ENCODE peak calls at places on chromosomes 6 and 20, in six cellular contexts. T, K, O, W, S and J are unnamed samples. For H3K4me1, the result is how much of the 10 kb centered on the place peaks cover.

GRCh38 chr6:51273228-51273961 is 454.7 kb downstream of the TFAP2B start:
- DNase-seq in K (no peak), W (no peak), S (no peak), O (no peak), T (peak), J (peak)

GRCh38 chr6:121055572-121056163 is 278.6 kb downstream of the TBC1D32 start:
- DNase-seq in K (no peak), O (no peak), S (no peak), T (peak), W (peak), J (no peak)

GRCh38 chr20:54340667-54341081 is 132.8 kb downstream of the PFDN4 start:
- DNase-seq in T (no peak), W (no peak), O (no peak), K (no peak), S (no peak), J (no peak)

GRCh38 chr20:23607497-23608245 is 2.0 kb upstream of the CST9 start:
- DNase-seq in S (no peak), K (no peak), W (no peak), O (no peak), T (no peak), J (no peak)

GRCh38 chr6:129485746-129486145 is 224.2 kb downstream of the ARHGAP18 start:
- DNase-seq in T (no peak), O (no peak), W (no peak), K (no peak), S (no peak), J (no peak)

GRCh38 chr6:38701551-38701950 is 1.4 kb downstream of the GLO1 start:
- DNase-seq in O (no peak), K (no peak), W (no peak), S (no peak), T (no peak), J (no peak)

GRCh38 chr6:50093938-50094272 is 44.2 kb upstream of the DEFB112 start:
- DNase-seq in K (no peak), W (no peak), O (no peak), T (no peak), S (no peak), J (no peak)

GRCh38 chr6:81822584-81822983 is 70.1 kb upstream of the TENT5A start:
- DNase-seq in K (no peak), S (no peak), W (no peak), O (no peak), T (no peak), J (no peak)

GRCh38 chr6:148831064-148831463 is 84.2 kb downstream of the UST start:
- DNase-seq in W (no peak), K (no peak), O (no peak), T (no peak), S (peak), J (no peak)

GRCh38 chr20:4160761-4161305 is 145.5 kb upstream of the RNF24 start:
- DNase-seq in S (no peak), W (peak), T (no peak), K (peak), O (no peak), J (no peak)

GRCh38 chr6:17417817-17418216 is 24.4 kb downstream of the CAP2 start:
- DNase-seq in O (no peak), T (peak), K (no peak), W (no peak), S (no peak), J (no peak)

GRCh38 chr6:91023529-91023928 is 436.7 kb upstream of the MAP3K7 start:
- DNase-seq in T (no peak), O (no peak), S (no peak), W (no peak), K (no peak), J (no peak)

GRCh38 chr6:105192707-105193465 is 13.1 kb upstream of the POPDC3 start:
- DNase-seq in K (no peak), T (no peak), W (no peak), O (no peak), S (no peak), J (no peak)

GRCh38 chr6:2695464-2696095 is 55.1 kb downstream of the MYLK4 start:
- DNase-seq in W (no peak), S (no peak), K (no peak), O (no peak), T (no peak), J (no peak)

GRCh38 chr6:20117474-20117873 is 94.8 kb downstream of the MBOAT1 start:
- DNase-seq in O (no peak), W (no peak), S (no peak), T (no peak), K (no peak), J (no peak)

GRCh38 chr6:7881765-7882500 is 28.7 kb downstream of the TXNDC5 start:
- DNase-seq in W (no peak), S (no peak), T (no peak), O (no peak), K (no peak), J (no peak)

GRCh38 chr20:17226410-17227198 is at the start of gene PCSK2:
- DNase-seq in T (peak), O (no peak), K (peak), S (no peak), W (no peak), J (peak)

GRCh38 chr6:98295776-98296175 is 538.6 kb upstream of the POU3F2 start:
- DNase-seq in T (peak), O (no peak), K (no peak), W (no peak), S (no peak), J (no peak)

GRCh38 chr6:103105686-103106085 is 1712.2 kb downstream of the GRIK2 start:
- DNase-seq in T (no peak), K (no peak), W (no peak), O (no peak), S (no peak), J (no peak)

GRCh38 chr6:38686270-38687042 is 16.5 kb downstream of the GLO1 start:
- DNase-seq in S (no peak), T (no peak), K (no peak), O (no peak), W (no peak), J (no peak)

GRCh38 chr6:125784365-125784764 is 6.4 kb upstream of the NCOA7 start:
- DNase-seq in T (no peak), W (no peak), O (no peak), K (no peak), S (no peak), J (no peak)

GRCh38 chr6:170080169-170080827 is 210.6 kb downstream of the DLL1 start:
- DNase-seq in O (no peak), W (no peak), K (peak), S (no peak), T (no peak), J (no peak)

GRCh38 chr20:35956616-35957015 is 2.3 kb upstream of the SCAND1 start:
- DNase-seq in T (no peak), K (no peak), W (no peak), O (no peak), S (no peak), J (no peak)

GRCh38 chr20:21398109-21398480 is 769 bp upstream of the NKX2-4 start:
- DNase-seq in O (no peak), S (no peak), W (no peak), T (no peak), K (no peak), J (no peak)

GRCh38 chr20:20761302-20761701 is 48.9 kb upstream of the RALGAPA2 start:
- DNase-seq in K (no peak), T (no peak), O (no peak), S (no peak), W (no peak), J (no peak)

GRCh38 chr6:78701407-78701806 is 165.9 kb upstream of the IRAK1BP1 start:
- DNase-seq in K (no peak), O (no peak), W (no peak), S (no peak), T (no peak), J (no peak)

GRCh38 chr6:139545474-139546116 is 171.1 kb upstream of the CITED2 start:
- DNase-seq in S (no peak), W (no peak), K (no peak), T (no peak), O (no peak), J (no peak)

GRCh38 chr6:144244688-144245087 is 40.4 kb upstream of the UTRN start:
- DNase-seq in W (no peak), K (no peak), T (no peak), S (no peak), O (no peak), J (no peak)

GRCh38 chr20:41151134-41151869 is 14.0 kb downstream of the PLCG1 start:
- DNase-seq in T (no peak), K (no peak), S (no peak), W (no peak), O (no peak), J (no peak)

GRCh38 chr6:6556738-6557503 is 31.6 kb upstream of the LY86 start:
- DNase-seq in T (peak), O (no peak), W (peak), S (peak), K (peak), J (peak)

GRCh38 chr6:19827247-19827646 is 9.9 kb upstream of the ID4 start:
- DNase-seq in W (no peak), S (no peak), O (no peak), T (no peak), K (no peak), J (no peak)

GRCh38 chr20:51284871-51285270 is 257.6 kb downstream of the NFATC2 start:
- DNase-seq in T (no peak), O (no peak), W (no peak), S (no peak), K (no peak), J (no peak)

GRCh38 chr6:28353981-28354676 is 4.4 kb downstream of the ZKSCAN3 start:
- DNase-seq in K (no peak), O (no peak), W (no peak), S (no peak), T (no peak), J (peak)

GRCh38 chr20:24938498-24938897 is 10.6 kb upstream of the CST7 start:
- DNase-seq in W (no peak), T (no peak), O (no peak), S (no peak), K (no peak), J (no peak)

GRCh38 chr20:36959242-36959641 is 7.7 kb upstream of the SAMHD1 start:
- DNase-seq in K (no peak), O (no peak), T (no peak), W (no peak), S (no peak), J (no peak)

GRCh38 chr6:64049736-64050135 is 414.1 kb downstream of the PHF3 start:
- DNase-seq in W (no peak), T (no peak), O (no peak), S (no peak), K (no peak), J (no peak)

GRCh38 chr20:50013976-50014375 is 31.2 kb downstream of the SNAI1 start:
- DNase-seq in W (no peak), K (no peak), T (no peak), S (no peak), O (no peak), J (no peak)
- H3K4me1 ChIP-seq in W (under half), K (under half), T (under half), S (under half), O (under half), J (under half)

GRCh38 chr20:42901689-42902518 is 287.8 kb downstream of the PTPRT start:
- DNase-seq in T (no peak), W (no peak), S (no peak), K (peak), O (no peak), J (no peak)
- H3K4me1 ChIP-seq in T (under half), W (under half), S (under half), K (under half), O (under half), J (under half)

GRCh38 chr20:57618091-57618765 is 2.0 kb downstream of the ZBP1 start:
- DNase-seq in W (peak), O (no peak), S (peak), T (no peak), K (no peak), J (no peak)
- H3K4me1 ChIP-seq in W (under half), O (under half), S (half or more), T (under half), K (under half), J (under half)

GRCh38 chr20:9110916-9111432 is 42.1 kb downstream of the PLCB4 start:
- DNase-seq in W (no peak), O (no peak), T (no peak), S (no peak), K (no peak), J (no peak)

GRCh38 chr20:9112541-9113515 is 43.9 kb downstream of the PLCB4 start:
- DNase-seq in O (no peak), S (no peak), T (no peak), K (peak), W (no peak), J (no peak)

GRCh38 chr20:9114709-9115108 is 45.8 kb downstream of the PLCB4 start:
- DNase-seq in O (no peak), K (no peak), T (no peak), W (no peak), S (no peak), J (no peak)

GRCh38 chr20:9110365-9110764 is 41.5 kb downstream of the PLCB4 start:
- DNase-seq in K (no peak), T (no peak), W (no peak), O (no peak), S (no peak), J (no peak)
- H3K4me1 ChIP-seq in K (under half), T (under half), W (under half), O (under half), S (under half), J (under half)

GRCh38 chr6:66423047-66423446 is 716.0 kb upstream of the EYS start:
- DNase-seq in K (no peak), S (no peak), W (no peak), T (no peak), O (no peak), J (no peak)

GRCh38 chr6:66421570-66421969 is 714.5 kb upstream of the EYS start:
- DNase-seq in W (no peak), K (peak), O (no peak), T (no peak), S (no peak), J (peak)

DNA sequence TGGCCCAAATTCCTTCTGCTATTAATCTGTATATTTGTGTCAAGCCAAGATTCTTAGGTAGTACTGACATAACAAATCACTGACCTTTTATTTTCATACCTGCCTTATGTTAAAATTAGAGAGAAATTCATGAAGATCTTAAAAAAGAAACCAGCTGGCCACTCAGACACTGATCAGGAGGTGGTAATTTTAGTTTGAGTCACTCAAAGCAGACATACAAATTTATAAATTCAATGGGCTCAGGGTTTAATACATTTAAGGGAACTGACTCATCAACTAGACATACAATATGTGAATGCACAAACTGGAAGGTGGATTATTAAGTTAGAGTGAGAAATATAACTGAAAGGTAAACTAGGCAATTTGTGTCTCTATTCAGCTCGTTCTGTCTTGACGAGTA is 711.9 kb upstream of the EYS start:
- DNase-seq in W (no peak), S (no peak), T (no peak), O (no peak), K (no peak), J (no peak)
- H3K4me1 ChIP-seq in W (under half), S (under half), T (under half), O (under half), K (under half), J (under half)

DNA sequence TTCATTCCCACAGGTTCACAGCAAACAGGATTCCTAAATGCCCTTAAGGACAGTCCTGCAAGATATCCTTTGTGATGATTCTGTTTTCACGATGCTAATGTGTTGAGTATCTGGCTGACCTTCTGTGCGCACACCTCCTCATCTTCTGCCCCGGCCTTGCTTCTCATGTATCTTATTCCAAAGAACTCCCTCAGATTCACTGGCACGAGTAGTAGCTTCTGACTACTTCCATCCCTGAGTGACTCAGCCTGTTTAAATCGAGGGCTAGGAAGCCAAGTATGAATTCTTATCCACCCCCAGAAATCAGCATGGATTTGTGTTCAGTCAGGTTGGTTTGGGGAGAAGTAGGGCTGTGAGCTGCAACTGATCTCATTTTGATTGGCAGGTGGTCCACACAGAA is 190.2 kb upstream of the SNX9 start:
- DNase-seq in T (no peak), O (no peak), W (no peak), S (no peak), K (peak), J (no peak)
- H3K4me1 ChIP-seq in T (under half), O (under half), W (under half), S (under half), K (under half), J (under half)

GRCh38 chr6:110880651-110881050 is 6.1 kb downstream of the AMD1 start:
- DNase-seq in T (no peak), K (no peak), W (no peak), O (no peak), S (no peak), J (no peak)

GRCh38 chr6:110876170-110876773 is 1.7 kb downstream of the AMD1 start:
- DNase-seq in T (peak), O (peak), S (peak), K (peak), W (peak), J (peak)

GRCh38 chr6:110877569-110877968 is 3.0 kb downstream of the AMD1 start:
- DNase-seq in S (no peak), O (no peak), W (no peak), K (no peak), T (no peak), J (no peak)

GRCh38 chr6:110877154-110877564 is 2.6 kb downstream of the AMD1 start:
- DNase-seq in S (no peak), O (no peak), W (no peak), T (no peak), K (no peak), J (no peak)

GRCh38 chr6:110878751-110879539 is 4.4 kb downstream of the AMD1 start:
- DNase-seq in K (peak), O (no peak), W (peak), T (no peak), S (peak), J (peak)
- H3K4me1 ChIP-seq in K (half or more), O (half or more), W (under half), T (under half), S (half or more), J (under half)

DNA sequence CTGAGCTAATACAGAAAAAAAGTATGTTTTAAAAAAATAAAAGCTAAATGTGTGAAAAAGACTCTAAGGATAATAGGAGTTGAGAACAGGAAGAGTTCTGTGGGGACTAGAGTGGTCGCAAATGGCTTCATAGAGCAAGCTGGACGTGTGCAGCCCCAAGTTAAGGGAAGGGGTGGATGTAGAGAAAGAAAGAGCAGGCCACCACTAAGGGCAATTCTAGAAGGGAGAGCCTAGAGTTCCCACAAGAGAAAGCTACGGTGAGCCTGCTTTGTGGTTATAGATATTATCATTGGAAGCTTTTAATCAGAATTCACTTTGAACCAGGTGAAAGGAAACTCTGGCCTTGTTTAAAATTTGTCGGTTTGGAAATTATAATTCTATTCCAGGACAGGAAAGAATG is 101.6 kb downstream of the HIVEP2 start:
- DNase-seq in O (no peak), K (no peak), S (no peak), W (no peak), T (no peak), J (no peak)
- H3K4me1 ChIP-seq in O (half or more), K (under half), S (half or more), W (under half), T (under half), J (under half)

DNA sequence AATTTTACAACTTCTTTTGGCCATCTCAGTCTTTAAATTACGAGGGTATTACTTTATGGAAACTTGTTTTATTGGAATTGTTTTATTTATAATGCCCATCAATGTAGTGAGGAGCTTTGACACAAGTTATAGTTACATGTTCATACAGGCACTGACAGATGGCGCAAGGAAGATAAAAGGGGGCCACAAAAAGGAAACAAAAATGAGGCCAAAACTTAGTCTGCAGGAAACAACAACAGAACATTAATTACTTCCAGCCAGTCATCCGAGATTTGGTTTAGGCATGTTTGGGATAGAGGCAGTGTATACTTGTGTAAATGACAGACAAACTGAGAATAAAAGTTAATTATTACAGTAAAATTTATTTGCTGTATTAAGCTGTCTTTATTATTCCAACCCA is 18.2 kb downstream of the SESN1 start:
- DNase-seq in T (no peak), S (no peak), O (no peak), K (no peak), W (no peak), J (no peak)
- H3K4me1 ChIP-seq in T (under half), S (under half), O (under half), K (under half), W (under half), J (under half)

GRCh38 chr20:63950701-63951397 is 5.4 kb downstream of the UCKL1 start:
- DNase-seq in K (peak), T (no peak), W (no peak), O (no peak), S (no peak), J (no peak)

GRCh38 chr20:63951398-63952209 is 4.6 kb downstream of the UCKL1 start:
- DNase-seq in W (peak), T (no peak), S (no peak), O (no peak), K (no peak), J (no peak)

GRCh38 chr20:63953764-63954429 is 2.3 kb downstream of the UCKL1 start:
- DNase-seq in W (no peak), K (no peak), S (no peak), O (no peak), T (no peak), J (no peak)

GRCh38 chr20:63952210-63952535 is 4.0 kb downstream of the UCKL1 start:
- DNase-seq in T (no peak), W (no peak), S (no peak), O (no peak), K (no peak), J (no peak)

GRCh38 chr20:63952769-63953168 is 3.4 kb downstream of the UCKL1 start:
- DNase-seq in O (no peak), S (no peak), W (no peak), K (no peak), T (no peak), J (no peak)
- H3K4me1 ChIP-seq in O (half or more), S (half or more), W (under half), K (half or more), T (under half), J (under half)